ENCODE peak calls at places on chromosome 11, in four cellular contexts. B, G, M and T are unnamed samples.
A peak's percentile ranks its signal among the peaks of the same experiment; 100 is the strongest.

GRCh38 chr11:16860632-16861031 is 122.2 kb downstream of the C11orf58 start:
- DNase-seq in B (no peak), G (no peak), M (no peak), T (no peak)

GRCh38 chr11:11843233-11843632 is 1.5 kb downstream of the USP47 start:
- DNase-seq in B (no peak), G (no peak), M (peak; percentile 33), T (no peak)

GRCh38 chr11:19220903-19221682 is 19.3 kb upstream of the CSRP3 start:
- DNase-seq in B (no peak), G (no peak), M (no peak), T (no peak)

GRCh38 chr11:69398529-69399492 is 82.7 kb upstream of the LINC01488 start:
- DNase-seq in B (no peak), G (no peak), M (no peak), T (no peak)

GRCh38 chr11:124867700-124868099 is 2.5 kb downstream of the ROBO3 start:
- DNase-seq in B (no peak), G (peak; percentile 22), M (peak; percentile 40), T (no peak)

GRCh38 chr11:20093775-20094174 is 66.5 kb downstream of the DBX1 start:
- DNase-seq in B (no peak), G (no peak), M (no peak), T (no peak)

GRCh38 chr11:123624974-123625373 is 29.4 kb downstream of the SCN3B start:
- DNase-seq in B (no peak), G (no peak), M (no peak), T (no peak)

GRCh38 chr11:114719562-114719961 is 41.2 kb downstream of the NXPE2 start:
- DNase-seq in B (no peak), G (no peak), M (no peak), T (no peak)

GRCh38 chr11:69425895-69426544 is 55.4 kb upstream of the LINC01488 start:
- DNase-seq in B (no peak), G (no peak), M (no peak), T (no peak)

GRCh38 chr11:70735976-70736375 is 337.6 kb downstream of the CTTN start:
- DNase-seq in B (no peak), G (no peak), M (no peak), T (no peak)

GRCh38 chr11:125110996-125111340 is 458 bp downstream of the TMEM218 start:
- DNase-seq in B (no peak), G (peak; percentile 37), M (peak; percentile 5), T (peak; percentile 17)

GRCh38 chr11:8709002-8709672 is 26.5 kb downstream of the RPL27A start:
- DNase-seq in B (no peak), G (no peak), M (no peak), T (no peak)

GRCh38 chr11:134754823-134755198 is 342.8 kb upstream of the B3GAT1 start:
- DNase-seq in B (no peak), G (no peak), M (no peak), T (no peak)

GRCh38 chr11:64285885-64286800 is 495 bp downstream of the GPR137 start:
- DNase-seq in B (no peak), G (peak; percentile 69), M (peak; percentile 56), T (no peak)

GRCh38 chr11:46759196-46759595 is 40.2 kb downstream of the F2 start:
- DNase-seq in B (no peak), G (no peak), M (no peak), T (no peak)

GRCh38 chr11:30960387-30960992 is 374.3 kb upstream of the MPPED2 start:
- DNase-seq in B (no peak), G (peak; percentile 51), M (peak; percentile 75), T (no peak)

GRCh38 chr11:1017269-1018005 is 19.1 kb downstream of the MUC6 start:
- DNase-seq in B (no peak), G (no peak), M (no peak), T (no peak)

GRCh38 chr11:86155210-86155844 is 86.4 kb upstream of the PICALM start:
- DNase-seq in B (no peak), G (no peak), M (no peak), T (no peak)

GRCh38 chr11:129987950-129988349 is 14.7 kb downstream of the PRDM10 start:
- DNase-seq in B (no peak), G (no peak), M (no peak), T (no peak)